ENCODE peak calls at places on chromosome 7, in nine cellular contexts. P, W, I, S, E, A, J, Y and L are unnamed samples.

GRCh38 chr7:100489121-100489520 is 5.4 kb downstream of the NYAP1 start:
- DNase-seq in Y (no peak), E (no peak), W (no peak), P (no peak), S (peak; percentile 54), I (no peak), A (no peak), J (no peak), L (no peak)

GRCh38 chr7:47596502-47597202 is 14.7 kb upstream of the TNS3 start:
- DNase-seq in W (peak; percentile 62), A (peak; percentile 71), J (no peak), E (no peak), P (no peak), I (no peak), Y (no peak), S (no peak), L (peak; percentile 30)

GRCh38 chr7:40700653-40701475 is 566.1 kb downstream of the SUGCT start:
- DNase-seq in S (peak; percentile 66), W (no peak), E (no peak), A (no peak), I (peak; percentile 23), P (peak; percentile 54), Y (no peak), J (peak; percentile 75), L (peak; percentile 53)

GRCh38 chr7:30911561-30911969 is at the start of gene AQP1:
- DNase-seq in P (no peak), S (no peak), Y (peak; percentile 83), W (peak; percentile 91), A (no peak), I (no peak), J (peak; percentile 14), E (peak; percentile 95), L (peak; percentile 91)

GRCh38 chr7:8442814-8443304 is 9.4 kb downstream of the NXPH1 start:
- DNase-seq in S (no peak), J (peak; percentile 31), Y (no peak), I (no peak), E (peak; percentile 82), A (peak; percentile 93), W (no peak), P (peak; percentile 29), L (peak; percentile 42)

GRCh38 chr7:101179117-101179779 is 845 bp downstream of the NAT16 start:
- DNase-seq in Y (no peak), I (no peak), S (peak; percentile 83), A (no peak), P (no peak), J (no peak), W (no peak), E (no peak), L (no peak)

GRCh38 chr7:54888736-54889082 is 129.7 kb upstream of the SEC61G start:
- DNase-seq in J (no peak), P (no peak), E (no peak), W (no peak), Y (no peak), A (no peak), S (no peak), I (no peak), L (no peak)

GRCh38 chr7:28854750-28855074 is 103.4 kb downstream of the TRIL start:
- DNase-seq in P (no peak), A (no peak), E (no peak), S (no peak), W (no peak), J (no peak), Y (no peak), I (peak; percentile 26), L (no peak)

GRCh38 chr7:115300228-115300870 is 378.5 kb downstream of the MDFIC start:
- DNase-seq in J (no peak), Y (no peak), W (no peak), I (peak; percentile 72), E (no peak), A (no peak), S (peak; percentile 42), P (peak; percentile 4), L (peak; percentile 6)

GRCh38 chr7:155799514-155799913 is 12.7 kb downstream of the SHH start:
- DNase-seq in E (no peak), A (no peak), S (peak; percentile 91), J (no peak), P (no peak), W (peak; percentile 43), I (no peak), Y (no peak), L (peak; percentile 82)

GRCh38 chr7:42315631-42316030 is 78.6 kb upstream of the GLI3 start:
- DNase-seq in P (peak; percentile 17), Y (no peak), I (peak; percentile 1), J (peak; percentile 70), A (no peak), W (no peak), E (no peak), S (peak; percentile 46), L (peak; percentile 18)

GRCh38 chr7:10824154-10824553 is 149.5 kb upstream of the PHF14 start:
- DNase-seq in P (no peak), A (no peak), E (no peak), I (no peak), S (no peak), J (peak; percentile 26), Y (no peak), W (no peak), L (no peak)

GRCh38 chr7:76054129-76055120 is 6.5 kb downstream of the MDH2 start:
- DNase-seq in S (peak; percentile 81), J (no peak), E (no peak), P (peak; percentile 91), A (no peak), Y (no peak), I (peak; percentile 77), W (no peak), L (peak; percentile 31)

GRCh38 chr7:128838109-128838779 is 8.0 kb downstream of the FLNC start:
- DNase-seq in I (no peak), W (peak; percentile 62), P (no peak), E (peak; percentile 58), S (peak; percentile 73), Y (no peak), A (peak; percentile 77), J (no peak), L (no peak)

GRCh38 chr7:375491-375821 is 85.5 kb downstream of the FOXL3 start:
- DNase-seq in S (peak; percentile 75), Y (peak; percentile 5), A (peak; percentile 67), W (peak; percentile 50), E (peak; percentile 57), J (no peak), P (no peak), I (no peak), L (no peak)

GRCh38 chr7:134351424-134351823 is 34.7 kb upstream of the SLC35B4 start:
- DNase-seq in P (no peak), A (peak; percentile 32), J (no peak), E (no peak), I (no peak), S (no peak), W (no peak), Y (no peak), L (no peak)

GRCh38 chr7:134186022-134186421 is 58.9 kb downstream of the LRGUK start:
- DNase-seq in S (no peak), W (no peak), I (peak; percentile 83), Y (no peak), E (no peak), J (no peak), A (no peak), P (peak; percentile 16), L (no peak)

GRCh38 chr7:140391634-140392033 is 6.7 kb downstream of the SLC37A3 start:
- DNase-seq in S (no peak), E (no peak), I (no peak), J (no peak), A (no peak), Y (no peak), P (no peak), W (no peak), L (no peak)

GRCh38 chr7:157875230-157876179 is 538.7 kb downstream of the DNAJB6 start:
- DNase-seq in Y (no peak), W (peak; percentile 51), A (no peak), I (no peak), S (peak; percentile 68), P (no peak), J (peak; percentile 6), E (no peak), L (peak; percentile 55)
- TF ChIP-seq CTCF in Y (peak; percentile 45), W (peak; percentile 52), A (peak; percentile 40), I (no peak), S (no peak), P (no peak), J (peak; percentile 47), E (peak; percentile 56), L (peak; percentile 9)

DNA sequence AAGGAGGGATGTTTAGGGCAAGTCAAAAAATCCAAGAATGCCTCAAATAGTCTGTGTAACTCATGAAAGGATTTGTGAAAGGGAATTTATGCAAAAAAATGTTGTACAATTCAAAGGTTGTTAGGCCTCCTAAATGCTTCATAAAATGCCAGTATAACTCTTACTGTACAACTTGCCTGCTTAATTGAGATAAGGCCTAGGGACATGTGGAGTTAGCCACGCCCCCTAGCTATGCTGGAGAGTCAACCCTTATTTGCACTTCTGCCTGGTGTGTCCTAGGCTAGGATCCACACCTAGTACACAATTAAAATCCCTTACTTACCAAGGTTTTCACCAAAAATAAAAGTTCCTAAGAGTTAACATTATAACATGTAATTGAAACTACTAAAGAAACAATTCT is 77.2 kb downstream of the ZNF680 start:
- DNase-seq in E (no peak), I (no peak), A (no peak), J (no peak), P (no peak), Y (no peak), S (no peak), W (no peak), L (no peak)
- H3K9me3 ChIP-seq in E (peaks cover 7% of the 10 kb centered on the region), I (peaks cover 6% of the 10 kb centered on the region), A (peaks cover 3% of the 10 kb centered on the region), J (peaks cover 22% of the 10 kb centered on the region), P (peaks cover 9% of the 10 kb centered on the region), Y (no peaks in the 10 kb centered on the region), S (peaks cover under 1% of the 10 kb centered on the region), W (no peaks in the 10 kb centered on the region), L (no peaks in the 10 kb centered on the region)

DNA sequence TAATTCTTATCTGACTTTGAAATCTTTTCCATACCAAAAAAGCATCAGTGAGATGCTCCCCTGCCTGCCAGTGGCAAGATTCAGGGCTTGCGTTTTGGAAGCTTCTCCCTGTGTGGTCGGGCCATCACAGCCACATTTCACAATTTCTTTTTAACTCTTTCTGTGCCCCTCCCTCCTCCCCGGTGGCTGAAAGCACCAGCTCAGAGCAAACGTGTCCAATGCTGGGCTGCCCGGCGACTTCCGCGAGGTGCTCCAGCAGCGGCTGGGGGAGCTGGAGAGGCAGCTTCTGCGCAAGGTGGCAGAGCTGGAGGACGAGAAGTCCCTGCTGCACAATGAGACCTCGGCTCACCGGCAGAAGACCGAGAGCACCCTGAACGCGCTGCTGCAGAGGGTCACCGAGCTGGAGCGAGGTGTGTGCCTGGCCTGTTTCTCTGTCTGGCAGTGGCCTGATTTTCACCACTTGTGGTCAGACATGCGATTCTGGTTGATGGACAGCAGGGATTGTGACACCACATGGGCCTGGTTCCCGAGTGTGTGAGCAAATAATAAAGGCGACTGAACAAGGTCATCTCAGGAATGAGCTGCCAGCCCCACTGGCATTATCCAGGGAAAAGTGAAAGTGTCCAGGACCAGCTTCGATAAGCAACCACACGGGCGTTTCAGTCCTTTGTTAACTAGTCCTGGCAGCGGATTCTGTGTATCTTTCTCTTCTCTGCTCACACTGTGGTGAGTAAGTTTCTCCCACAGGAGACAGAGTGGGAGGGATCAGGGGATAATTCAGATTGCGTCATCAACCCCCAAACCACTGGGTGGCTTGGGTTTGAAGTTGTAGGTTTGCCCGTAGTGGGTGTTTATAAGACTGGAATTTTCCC is 2.6 kb downstream of the NPTX2 start:
- DNase-seq in Y (no peak), I (peak; percentile 1), S (peak; percentile 94), P (peak; percentile 21), E (no peak), W (no peak), J (no peak), A (peak; percentile 61), L (no peak)
- TF ChIP-seq CTCF in Y (no peak), I (no peak), S (no peak), P (no peak), E (no peak), W (no peak), J (no peak), A (no peak), L (no peak)

GRCh38 chr7:63071920-63072319 is 926.7 kb upstream of the ZNF722 start:
- DNase-seq in Y (no peak), A (no peak), W (no peak), P (no peak), J (no peak), E (no peak), S (peak; percentile 74), I (no peak), L (no peak)
- H3K9me3 ChIP-seq in Y (peaks cover 5% of the 10 kb centered on the region), A (peaks cover 9% of the 10 kb centered on the region), W (no peaks in the 10 kb centered on the region), P (peaks cover 50% of the 10 kb centered on the region), J (peaks cover 19% of the 10 kb centered on the region), E (no peaks in the 10 kb centered on the region), S (no peaks in the 10 kb centered on the region), I (peaks cover 34% of the 10 kb centered on the region), L (no peaks in the 10 kb centered on the region)